ENCODE peak calls at places on chromosome 17, in ten cellular contexts. F, K, M, I, N, J, S, A, L and B are unnamed samples.

GRCh38 chr17:2230877-2231276 is 72.7 kb downstream of the SMG6 start:
- DNase-seq in A (no peak), J (no peak), K (no peak), S (no peak), L (no peak), N (no peak), I (peak), M (peak), F (no peak), B (no peak)

GRCh38 chr17:74987909-74988711 is 678 bp downstream of the CDR2L start:
- DNase-seq in I (peak), F (no peak), M (peak), S (peak), A (no peak), K (no peak), L (peak), N (no peak), J (no peak), B (peak)

GRCh38 chr17:6430769-6431168 is 4.2 kb downstream of the AIPL1 start:
- DNase-seq in L (no peak), F (no peak), S (no peak), A (no peak), K (no peak), N (no peak), I (no peak), M (no peak), J (no peak), B (no peak)

GRCh38 chr17:35167046-35167445 is 19.4 kb downstream of the UNC45B start:
- DNase-seq in J (no peak), I (no peak), L (no peak), K (no peak), M (no peak), S (no peak), A (no peak), N (no peak), F (no peak), B (no peak)

GRCh38 chr17:78197147-78197830 is 10.1 kb downstream of the AFMID start:
- DNase-seq in F (no peak), M (no peak), J (no peak), I (peak), L (no peak), N (no peak), K (no peak), A (no peak), S (no peak), B (no peak)

GRCh38 chr17:78974635-78975591 is 4.8 kb downstream of the LGALS3BP start:
- DNase-seq in F (no peak), L (peak), J (no peak), N (no peak), A (peak), I (no peak), S (peak), K (peak), M (peak), B (peak)

GRCh38 chr17:67260051-67260987 is 15.3 kb upstream of the HELZ start:
- DNase-seq in I (no peak), L (peak), J (no peak), F (no peak), K (peak), A (peak), S (no peak), M (peak), N (no peak), B (no peak)

GRCh38 chr17:43378766-43379165 is 20.0 kb upstream of the ARL4D start:
- DNase-seq in A (no peak), I (no peak), L (no peak), N (no peak), S (no peak), K (no peak), J (no peak), F (no peak), M (no peak), B (no peak)

GRCh38 chr17:385195-385835 is 32.7 kb upstream of the RPH3AL start:
- DNase-seq in S (peak), M (no peak), I (no peak), A (no peak), K (no peak), N (peak), L (peak), F (no peak), J (no peak), B (peak)

GRCh38 chr17:13721705-13722104 is 120.0 kb upstream of the HS3ST3A1 start:
- DNase-seq in S (no peak), F (no peak), L (no peak), M (no peak), N (no peak), J (no peak), I (no peak), K (no peak), A (no peak), B (no peak)

GRCh38 chr17:2735896-2736295 is 13.6 kb downstream of the CCDC92B start:
- DNase-seq in L (no peak), A (no peak), F (no peak), S (no peak), K (no peak), J (no peak), I (no peak), N (no peak), M (no peak), B (no peak)

GRCh38 chr17:19354123-19354522 is 8.4 kb downstream of the B9D1 start:
- DNase-seq in J (no peak), L (no peak), F (no peak), A (peak), M (peak), K (no peak), N (no peak), S (no peak), I (no peak), B (no peak)